ENCODE peak calls at places on chromosome X, in seven cellular contexts. D, E, G, Z, I, F and J are unnamed samples.

GRCh38 chrX:15751160-15751819 is 13.2 kb downstream of the CA5B start:
- DNase-seq in D (no peak), G (no peak), Z (no peak), F (peak), E (no peak), I (no peak), J (peak)

GRCh38 chrX:45714864-45715263 is 514.2 kb upstream of the DIPK2B start:
- DNase-seq in F (no peak), Z (no peak), I (no peak), E (peak), D (no peak), G (no peak), J (peak)

GRCh38 chrX:16002185-16002584 is 121.2 kb upstream of the GRPR start:
- DNase-seq in E (no peak), G (no peak), F (no peak), I (no peak), Z (no peak), D (no peak), J (peak)

GRCh38 chrX:6446588-6446987 is 88.3 kb downstream of the VCX3A start:
- DNase-seq in Z (no peak), G (no peak), I (no peak), E (no peak), D (no peak), F (no peak), J (no peak)

GRCh38 chrX:146707781-146708180 is 101.8 kb upstream of the CXorf51B start:
- DNase-seq in F (no peak), I (no peak), G (no peak), E (no peak), D (no peak), Z (no peak), J (no peak)

GRCh38 chrX:153926863-153927685 is 1.0 kb upstream of the ARHGAP4 start:
- DNase-seq in G (no peak), Z (no peak), F (peak), E (no peak), D (peak), I (no peak), J (peak)

GRCh38 chrX:23845316-23845932 is 62.3 kb downstream of the APOO start:
- DNase-seq in E (no peak), I (no peak), F (no peak), Z (no peak), D (peak), G (no peak), J (no peak)

GRCh38 chrX:12895856-12896255 is 10.6 kb upstream of the TLR8 start:
- DNase-seq in E (peak), F (no peak), Z (no peak), D (no peak), G (no peak), I (no peak), J (no peak)

GRCh38 chrX:107673933-107674479 is 45.7 kb downstream of the PRPS1 start:
- DNase-seq in F (peak), E (no peak), Z (peak), D (peak), I (no peak), G (no peak), J (peak)